ENCODE peak calls at places on chromosomes 2 and 18, in six cellular contexts. N is GM23338; G is ovary; I is naive thymus-derived CD4-positive, alpha-beta T cell; K is left lung; O is right atrium auricular region. A is an unnamed sample. For H3K36me3, H3K4me1 and H3K27me3, the result is how much of the 10 kb centered on the place peaks cover.

GRCh38 chr2:53445376-53446072 is 322.1 kb upstream of the CHAC2 start:
- DNase-seq in O (no peak), I (no peak), N (no peak), G (no peak), K (no peak), A (no peak)

GRCh38 chr2:96143848-96144480 is 1.3 kb downstream of the DUSP2 start:
- DNase-seq in I (peak), N (peak), K (no peak), O (no peak), G (peak), A (peak)

GRCh38 chr2:37768491-37768925 is 97.1 kb upstream of the CDC42EP3 start:
- DNase-seq in I (no peak), O (no peak), K (no peak), N (peak), G (no peak), A (no peak)

GRCh38 chr18:74370163-74370562 is 54.5 kb downstream of the C18orf63 start:
- DNase-seq in I (no peak), N (no peak), G (no peak), O (no peak), K (no peak), A (no peak)

GRCh38 chr2:8563814-8564474 is 117.9 kb upstream of the ID2 start:
- DNase-seq in K (no peak), N (no peak), G (no peak), O (no peak), I (no peak), A (no peak)

GRCh38 chr2:59885536-59885935 is 667.9 kb downstream of the BCL11A start:
- DNase-seq in G (no peak), O (no peak), N (peak), I (peak), K (no peak), A (no peak)

GRCh38 chr2:237210297-237210696 is 124.6 kb downstream of the COPS8 start:
- DNase-seq in O (peak), K (no peak), G (no peak), N (no peak), I (no peak), A (no peak)

GRCh38 chr2:204795156-204795555 is 249.9 kb downstream of the PARD3B start:
- DNase-seq in K (no peak), O (no peak), N (no peak), I (no peak), G (no peak), A (no peak)

GRCh38 chr2:149877913-149878312 is 290.3 kb upstream of the MMADHC start:
- DNase-seq in O (no peak), I (no peak), N (no peak), G (no peak), K (no peak), A (no peak)

GRCh38 chr18:67483237-67483636 is 33.3 kb downstream of the DSEL start:
- DNase-seq in G (no peak), O (no peak), K (no peak), N (no peak), I (no peak), A (no peak)

GRCh38 chr2:165277860-165278656 is 38.8 kb downstream of the SCN2A start:
- DNase-seq in K (no peak), N (no peak), G (no peak), I (no peak), O (no peak), A (no peak)

GRCh38 chr2:118065927-118066326 is 22.3 kb upstream of the INSIG2 start:
- DNase-seq in N (no peak), I (no peak), K (no peak), G (no peak), O (no peak), A (no peak)

GRCh38 chr18:9237982-9238381 is 96.6 kb upstream of the TWSG1 start:
- DNase-seq in K (no peak), N (no peak), I (no peak), G (no peak), O (no peak), A (no peak)

GRCh38 chr2:134917219-134917957 is 1.2 kb upstream of the CCNT2 start:
- DNase-seq in N (peak), K (peak), G (peak), O (no peak), I (peak), A (peak)

GRCh38 chr2:191746306-191746705 is 68.4 kb downstream of the NABP1 start:
- DNase-seq in G (no peak), K (no peak), N (no peak), I (no peak), O (no peak), A (no peak)

DNA sequence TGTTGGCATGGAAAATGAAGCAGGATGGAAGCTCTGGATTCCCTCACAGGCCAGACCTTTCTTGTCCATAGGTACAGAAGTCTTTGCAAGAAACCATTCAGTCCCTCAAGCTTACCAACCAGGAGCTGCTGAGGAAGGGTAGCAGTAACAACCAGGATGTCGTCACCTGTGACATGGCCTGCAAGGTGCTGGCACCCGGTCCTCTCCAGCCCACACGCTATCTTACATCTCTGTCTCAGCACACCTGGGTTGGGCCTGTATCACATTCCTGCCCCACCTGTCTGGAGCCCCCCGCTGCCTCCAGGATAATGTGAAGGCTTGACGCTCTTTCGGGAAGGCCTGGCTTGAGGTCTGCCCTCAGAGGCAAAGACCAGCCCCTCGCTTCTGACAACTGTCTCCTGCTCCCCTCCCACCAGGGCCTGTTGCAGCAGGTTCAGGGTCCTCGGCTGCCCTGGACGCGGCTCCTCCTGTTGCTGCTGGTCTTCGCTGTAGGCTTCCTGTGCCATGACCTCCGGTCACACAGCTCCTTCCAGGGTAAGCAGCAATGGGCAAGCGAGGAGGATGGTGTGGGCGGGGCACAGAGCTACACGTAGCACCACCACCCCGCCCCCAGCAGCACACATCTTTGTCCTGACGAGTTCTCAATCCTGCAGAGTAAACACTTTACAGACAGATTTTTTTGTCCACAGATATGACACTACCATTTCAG is 6.0 kb downstream of the TMEM214 start:
- DNase-seq in O (no peak), G (no peak), N (no peak), I (no peak), K (no peak), A (no peak)
- H3K36me3 ChIP-seq in O (half or more), G (under half), N (under half), I (under half), K (half or more), A (half or more)

DNA sequence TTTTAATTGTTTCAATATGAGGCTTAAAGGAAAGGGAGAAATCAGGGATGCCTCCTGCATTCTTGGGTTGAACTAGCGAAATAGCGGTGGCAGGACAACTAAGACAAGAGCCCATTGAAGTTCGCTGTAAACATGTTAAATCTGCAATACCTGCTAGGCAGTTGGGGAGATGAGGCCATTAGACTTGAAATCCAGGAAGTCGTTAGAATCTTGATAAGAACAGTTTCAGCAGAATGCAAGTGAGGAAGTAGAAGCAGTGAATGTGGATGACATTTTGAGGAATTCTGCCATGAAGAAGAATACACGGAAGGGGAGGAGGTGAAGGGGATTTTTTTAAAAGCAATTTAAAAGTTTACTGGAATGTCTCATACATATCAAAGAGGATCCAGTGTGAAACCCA is 109.7 kb downstream of the LPIN1 start:
- DNase-seq in O (no peak), K (no peak), I (no peak), G (no peak), N (no peak), A (no peak)
- H3K4me1 ChIP-seq in O (under half), K (under half), I (under half), G (under half), N (under half), A (under half)

GRCh38 chr2:240873098-240873788 is 4.6 kb downstream of the AGXT start:
- DNase-seq in N (no peak), K (no peak), I (no peak), O (no peak), G (no peak), A (no peak)
- H3K27me3 ChIP-seq in N (under half), K (under half), I (under half), O (under half), G (under half), A (under half)

GRCh38 chr2:48305569-48305968 is 224.4 kb upstream of the STON1 start:
- DNase-seq in N (no peak), K (no peak), I (no peak), O (no peak), G (no peak), A (no peak)
- H3K36me3 ChIP-seq in N (under half), K (under half), I (under half), O (under half), G (under half), A (under half)

DNA sequence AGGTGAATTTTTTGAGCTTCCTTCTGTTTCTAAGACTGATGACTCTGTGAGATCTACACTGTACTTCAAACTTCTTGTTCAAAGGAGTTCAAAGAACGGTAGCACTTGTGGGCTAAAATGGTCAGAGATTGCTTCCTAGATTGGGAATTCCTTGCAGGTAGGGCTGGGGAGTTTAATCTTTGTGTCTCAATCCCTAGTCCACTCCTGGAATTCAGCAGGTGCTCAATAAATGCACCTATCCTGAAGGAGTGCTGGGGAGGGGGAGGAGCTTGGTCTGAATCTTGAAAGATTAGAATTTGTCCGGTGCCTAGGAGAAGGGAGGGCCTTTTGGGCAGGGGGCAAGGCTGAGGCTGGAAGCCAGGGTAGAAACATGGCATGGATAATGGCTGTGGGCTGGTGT is 34.6 kb downstream of the TMEM17 start:
- DNase-seq in N (no peak), G (no peak), O (no peak), I (no peak), K (no peak), A (no peak)
- H3K4me1 ChIP-seq in N (under half), G (under half), O (under half), I (under half), K (under half), A (under half)

GRCh38 chr2:44929680-44930273 is 11.7 kb upstream of the SIX3 start:
- DNase-seq in K (no peak), O (no peak), G (no peak), N (peak), I (no peak), A (no peak)

GRCh38 chr2:44932564-44933392 is 8.7 kb upstream of the SIX3 start:
- DNase-seq in G (no peak), O (no peak), N (peak), I (no peak), K (no peak), A (no peak)

GRCh38 chr2:44930274-44930826 is 11.2 kb upstream of the SIX3 start:
- DNase-seq in N (peak), O (no peak), G (no peak), K (no peak), I (no peak), A (no peak)

GRCh38 chr2:44932079-44932478 is 9.4 kb upstream of the SIX3 start:
- DNase-seq in N (peak), O (no peak), K (no peak), G (no peak), I (no peak), A (no peak)

GRCh38 chr2:44931177-44931795 is 10.2 kb upstream of the SIX3 start:
- DNase-seq in K (no peak), N (no peak), G (no peak), O (no peak), I (no peak), A (no peak)
- H3K27me3 ChIP-seq in K (half or more), N (half or more), G (under half), O (half or more), I (under half), A (half or more)

GRCh38 chr2:74099835-74100234 is 47.9 kb downstream of the BOLA3 start:
- DNase-seq in G (no peak), N (no peak), I (no peak), O (no peak), K (peak), A (peak)
- H3K36me3 ChIP-seq in G (under half), N (under half), I (under half), O (under half), K (half or more), A (half or more)

GRCh38 chr2:105859694-105859951 is 114.9 kb downstream of the NCK2 start:
- DNase-seq in G (no peak), K (no peak), I (no peak), O (no peak), N (no peak), A (no peak)

GRCh38 chr2:105858868-105859693 is 114.4 kb downstream of the NCK2 start:
- DNase-seq in N (no peak), I (no peak), G (no peak), O (no peak), K (no peak), A (no peak)

GRCh38 chr2:105857076-105857740 is 112.5 kb downstream of the NCK2 start:
- DNase-seq in N (peak), O (no peak), K (no peak), I (no peak), G (no peak), A (no peak)

GRCh38 chr2:105854972-105855371 is 110.3 kb downstream of the NCK2 start:
- DNase-seq in K (no peak), I (no peak), N (no peak), O (no peak), G (no peak), A (no peak)

DNA sequence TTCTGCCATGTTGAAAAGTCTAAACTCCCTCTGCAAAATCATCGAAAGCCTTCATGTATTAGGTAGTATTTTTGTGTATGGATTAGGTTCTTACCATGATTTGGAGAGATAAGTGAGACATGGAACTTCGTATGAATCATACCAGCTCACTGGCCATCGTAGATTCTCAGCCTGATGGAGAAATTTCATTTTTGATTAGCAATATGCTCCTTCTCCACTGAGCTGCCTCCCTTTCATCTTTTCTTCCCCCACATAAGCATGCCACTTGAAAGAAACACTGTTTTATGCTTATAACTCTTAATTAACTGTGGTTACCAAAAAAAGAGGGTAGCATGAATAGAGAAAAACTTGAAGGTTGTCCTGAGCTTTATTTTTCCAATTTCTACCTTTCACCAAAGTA is 111.9 kb downstream of the NCK2 start:
- DNase-seq in K (no peak), O (no peak), G (no peak), I (no peak), N (no peak), A (no peak)
- H3K4me1 ChIP-seq in K (under half), O (under half), G (under half), I (half or more), N (under half), A (under half)

A was measured in upper lobe of right lung.